ENCODE peak calls at places on chromosomes 6 and 20, in six cellular contexts. One of them, this sample, is unnamed.

GRCh38 chr6:55212147-55212546 is 37.8 kb downstream of the HCRTR2 start:
- DNase-seq in midbrain: no peak
- DNase-seq in NCI-H2029: no peak
- DNase-seq in neural progenitor cell: no peak
- DNase-seq in DND-41: no peak
- DNase-seq in activated gamma-delta T cell treated with Interleukin-2 at 50 U/mL for 16 hours: no peak
- DNase-seq in this sample: no peak

GRCh38 chr20:19701449-19701848 is 56.6 kb upstream of the RIN2 start:
- DNase-seq in NCI-H2029: no peak
- DNase-seq in activated gamma-delta T cell treated with Interleukin-2 at 50 U/mL for 16 hours: no peak
- DNase-seq in DND-41: no peak
- DNase-seq in neural progenitor cell: no peak
- DNase-seq in midbrain: no peak
- DNase-seq in this sample: no peak

GRCh38 chr6:111523484-111524166 is 40.6 kb upstream of the REV3L start:
- DNase-seq in neural progenitor cell: no peak
- DNase-seq in DND-41: no peak
- DNase-seq in midbrain: no peak
- DNase-seq in NCI-H2029: no peak
- DNase-seq in activated gamma-delta T cell treated with Interleukin-2 at 50 U/mL for 16 hours: no peak
- DNase-seq in this sample: no peak

GRCh38 chr20:32971703-32972161 is 32.5 kb downstream of the SUN5 start:
- DNase-seq in NCI-H2029: no peak
- DNase-seq in activated gamma-delta T cell treated with Interleukin-2 at 50 U/mL for 16 hours: no peak
- DNase-seq in midbrain: no peak
- DNase-seq in DND-41: peak; percentile 80
- DNase-seq in neural progenitor cell: peak; percentile 26
- DNase-seq in this sample: peak; percentile 22

GRCh38 chr20:47768016-47768953 is 17.0 kb downstream of the SULF2 start:
- DNase-seq in NCI-H2029: no peak
- DNase-seq in DND-41: no peak
- DNase-seq in neural progenitor cell: no peak
- DNase-seq in midbrain: no peak
- DNase-seq in activated gamma-delta T cell treated with Interleukin-2 at 50 U/mL for 16 hours: no peak
- DNase-seq in this sample: no peak

GRCh38 chr6:88086792-88087191 is 39.2 kb downstream of the SPACA1 start:
- DNase-seq in activated gamma-delta T cell treated with Interleukin-2 at 50 U/mL for 16 hours: no peak
- DNase-seq in midbrain: no peak
- DNase-seq in DND-41: no peak
- DNase-seq in neural progenitor cell: no peak
- DNase-seq in NCI-H2029: no peak
- DNase-seq in this sample: no peak

GRCh38 chr6:105045546-105045945 is 88.6 kb downstream of the LIN28B start:
- DNase-seq in midbrain: no peak
- DNase-seq in activated gamma-delta T cell treated with Interleukin-2 at 50 U/mL for 16 hours: no peak
- DNase-seq in DND-41: no peak
- DNase-seq in NCI-H2029: no peak
- DNase-seq in neural progenitor cell: no peak
- DNase-seq in this sample: no peak

GRCh38 chr6:45378324-45378926 is 691 bp upstream of the SUPT3H start:
- DNase-seq in NCI-H2029: peak; percentile 38
- DNase-seq in midbrain: no peak
- DNase-seq in neural progenitor cell: peak; percentile 77
- DNase-seq in DND-41: no peak
- DNase-seq in activated gamma-delta T cell treated with Interleukin-2 at 50 U/mL for 16 hours: no peak
- DNase-seq in this sample: peak; percentile 67

GRCh38 chr20:19838495-19838894 is 80.4 kb downstream of the RIN2 start:
- DNase-seq in neural progenitor cell: no peak
- DNase-seq in NCI-H2029: no peak
- DNase-seq in activated gamma-delta T cell treated with Interleukin-2 at 50 U/mL for 16 hours: no peak
- DNase-seq in midbrain: no peak
- DNase-seq in DND-41: no peak
- DNase-seq in this sample: no peak

GRCh38 chr6:90021701-90022100 is 127.4 kb downstream of the GJA10 start:
- DNase-seq in neural progenitor cell: no peak
- DNase-seq in activated gamma-delta T cell treated with Interleukin-2 at 50 U/mL for 16 hours: no peak
- DNase-seq in DND-41: no peak
- DNase-seq in NCI-H2029: peak; percentile 74
- DNase-seq in midbrain: no peak
- DNase-seq in this sample: no peak

GRCh38 chr20:62734881-62735280 is 26.2 kb downstream of the NTSR1 start:
- DNase-seq in activated gamma-delta T cell treated with Interleukin-2 at 50 U/mL for 16 hours: no peak
- DNase-seq in midbrain: no peak
- DNase-seq in DND-41: no peak
- DNase-seq in neural progenitor cell: no peak
- DNase-seq in NCI-H2029: no peak
- DNase-seq in this sample: no peak

GRCh38 chr6:72642435-72642834 is 20.6 kb downstream of the KCNQ5 start:
- DNase-seq in midbrain: no peak
- DNase-seq in DND-41: no peak
- DNase-seq in neural progenitor cell: no peak
- DNase-seq in NCI-H2029: no peak
- DNase-seq in activated gamma-delta T cell treated with Interleukin-2 at 50 U/mL for 16 hours: no peak
- DNase-seq in this sample: no peak

GRCh38 chr20:35467339-35468224 is 12.2 kb downstream of the CEP250 start:
- DNase-seq in NCI-H2029: no peak
- DNase-seq in midbrain: no peak
- DNase-seq in neural progenitor cell: peak; percentile 41
- DNase-seq in activated gamma-delta T cell treated with Interleukin-2 at 50 U/mL for 16 hours: no peak
- DNase-seq in DND-41: no peak
- DNase-seq in this sample: no peak

GRCh38 chr6:125307964-125308615 is 6.3 kb upstream of the HDDC2 start:
- DNase-seq in NCI-H2029: peak; percentile 53
- DNase-seq in neural progenitor cell: no peak
- DNase-seq in midbrain: no peak
- DNase-seq in DND-41: no peak
- DNase-seq in activated gamma-delta T cell treated with Interleukin-2 at 50 U/mL for 16 hours: no peak
- DNase-seq in this sample: no peak

GRCh38 chr6:113047148-113047547 is 700.0 kb downstream of the RFPL4B start:
- DNase-seq in neural progenitor cell: no peak
- DNase-seq in DND-41: no peak
- DNase-seq in activated gamma-delta T cell treated with Interleukin-2 at 50 U/mL for 16 hours: no peak
- DNase-seq in NCI-H2029: no peak
- DNase-seq in midbrain: no peak
- DNase-seq in this sample: no peak

GRCh38 chr6:34506718-34507117 is 40.8 kb downstream of the PACSIN1 start:
- DNase-seq in DND-41: no peak
- DNase-seq in midbrain: no peak
- DNase-seq in activated gamma-delta T cell treated with Interleukin-2 at 50 U/mL for 16 hours: no peak
- DNase-seq in neural progenitor cell: no peak
- DNase-seq in NCI-H2029: no peak
- DNase-seq in this sample: no peak

GRCh38 chr20:59006864-59007757 is at the start of gene CTSZ:
- DNase-seq in DND-41: no peak
- DNase-seq in activated gamma-delta T cell treated with Interleukin-2 at 50 U/mL for 16 hours: peak; percentile 35
- DNase-seq in midbrain: no peak
- DNase-seq in neural progenitor cell: peak; percentile 81
- DNase-seq in NCI-H2029: no peak
- DNase-seq in this sample: peak; percentile 41

GRCh38 chr20:54140067-54140466 is 33.7 kb downstream of the CYP24A1 start:
- DNase-seq in neural progenitor cell: no peak
- DNase-seq in midbrain: no peak
- DNase-seq in NCI-H2029: no peak
- DNase-seq in DND-41: no peak
- DNase-seq in activated gamma-delta T cell treated with Interleukin-2 at 50 U/mL for 16 hours: no peak
- DNase-seq in this sample: no peak

GRCh38 chr6:138987299-138987642 is 782 bp downstream of the REPS1 start:
- DNase-seq in DND-41: peak; percentile 18
- DNase-seq in midbrain: peak; percentile 45
- DNase-seq in neural progenitor cell: no peak
- DNase-seq in activated gamma-delta T cell treated with Interleukin-2 at 50 U/mL for 16 hours: no peak
- DNase-seq in NCI-H2029: no peak
- DNase-seq in this sample: peak; percentile 25

GRCh38 chr6:46437671-46438221 is 53.5 kb downstream of the RCAN2 start:
- DNase-seq in neural progenitor cell: no peak
- DNase-seq in midbrain: no peak
- DNase-seq in NCI-H2029: no peak
- DNase-seq in activated gamma-delta T cell treated with Interleukin-2 at 50 U/mL for 16 hours: no peak
- DNase-seq in DND-41: no peak
- DNase-seq in this sample: no peak

GRCh38 chr6:75932067-75932466 is 140.4 kb downstream of the IMPG1 start:
- DNase-seq in NCI-H2029: no peak
- DNase-seq in activated gamma-delta T cell treated with Interleukin-2 at 50 U/mL for 16 hours: no peak
- DNase-seq in midbrain: peak; percentile 17
- DNase-seq in DND-41: peak; percentile 11
- DNase-seq in neural progenitor cell: peak; percentile 81
- DNase-seq in this sample: peak; percentile 12

GRCh38 chr6:118719351-118720124 is 68.1 kb upstream of the CEP85L start:
- DNase-seq in NCI-H2029: no peak
- DNase-seq in midbrain: no peak
- DNase-seq in neural progenitor cell: no peak
- DNase-seq in activated gamma-delta T cell treated with Interleukin-2 at 50 U/mL for 16 hours: peak; percentile 30
- DNase-seq in DND-41: peak; percentile 60
- DNase-seq in this sample: no peak

GRCh38 chr6:45486739-45487138 is 109.0 kb upstream of the SUPT3H start:
- DNase-seq in activated gamma-delta T cell treated with Interleukin-2 at 50 U/mL for 16 hours: no peak
- DNase-seq in neural progenitor cell: no peak
- DNase-seq in DND-41: no peak
- DNase-seq in midbrain: no peak
- DNase-seq in NCI-H2029: no peak
- DNase-seq in this sample: no peak

GRCh38 chr20:4729265-4729664 is 7.6 kb downstream of the PRND start:
- DNase-seq in neural progenitor cell: no peak
- DNase-seq in midbrain: no peak
- DNase-seq in DND-41: no peak
- DNase-seq in activated gamma-delta T cell treated with Interleukin-2 at 50 U/mL for 16 hours: no peak
- DNase-seq in NCI-H2029: no peak
- DNase-seq in this sample: no peak

GRCh38 chr20:38982291-38982690 is 20.1 kb downstream of the DHX35 start:
- DNase-seq in NCI-H2029: no peak
- DNase-seq in neural progenitor cell: no peak
- DNase-seq in midbrain: no peak
- DNase-seq in activated gamma-delta T cell treated with Interleukin-2 at 50 U/mL for 16 hours: no peak
- DNase-seq in DND-41: no peak
- DNase-seq in this sample: no peak

This sample was measured in Ammon's horn.